ENCODE peak calls at places on chromosomes 11 and 22, in ten cellular contexts. P is K562; F is colonic mucosa; A is heart right ventricle; W is CD8-positive, alpha-beta T cell; Z is stomach; K is GM23248; E is CD4-positive, alpha-beta memory T cell; G is cardiac muscle cell; Y is mesendoderm. U is an unnamed sample.

GRCh38 chr22:40637181-40638150 is 947 bp upstream of the MRTFA start:
- DNase-seq in P (peak; percentile 31), F (peak; percentile 43), A (no peak), W (peak; percentile 62), Z (peak; percentile 63), K (peak; percentile 79), E (no peak), G (no peak), Y (no peak), U (no peak)

GRCh38 chr22:23401111-23401909 is 178.8 kb downstream of the IGLL1 start:
- DNase-seq in P (peak; percentile 11), F (no peak), A (no peak), W (no peak), Z (no peak), K (peak; percentile 86), E (no peak), G (no peak), Y (peak; percentile 64), U (no peak)

GRCh38 chr22:19735665-19736510 is 12.5 kb downstream of the GP1BB start:
- DNase-seq in P (peak; percentile 80), F (no peak), A (no peak), W (no peak), Z (no peak), K (no peak), E (no peak), G (no peak), Y (no peak), U (no peak)

GRCh38 chr11:1221848-1222311 is 986 bp upstream of the MUC5B start:
- DNase-seq in P (no peak), F (peak; percentile 18), A (peak; percentile 9), W (no peak), Z (no peak), K (no peak), E (no peak), G (no peak), Y (no peak), U (no peak)

GRCh38 chr11:124584681-124585372 is 15.0 kb downstream of the OR8A1 start:
- DNase-seq in P (no peak), F (no peak), A (no peak), W (no peak), Z (no peak), K (no peak), E (no peak), G (no peak), Y (no peak), U (no peak)

GRCh38 chr11:44793350-44794090 is 66.8 kb downstream of the TSPAN18 start:
- DNase-seq in P (peak; percentile 23), F (no peak), A (no peak), W (no peak), Z (no peak), K (no peak), E (no peak), G (peak; percentile 60), Y (peak; percentile 75), U (no peak)

GRCh38 chr22:38211556-38211955 is 9.8 kb downstream of the MAFF start:
- DNase-seq in P (no peak), F (no peak), A (no peak), W (no peak), Z (no peak), K (no peak), E (no peak), G (no peak), Y (no peak), U (no peak)

GRCh38 chr11:115974703-115975102 is 470.5 kb upstream of the CADM1 start:
- DNase-seq in P (no peak), F (no peak), A (no peak), W (no peak), Z (no peak), K (no peak), E (no peak), G (no peak), Y (no peak), U (no peak)

GRCh38 chr11:6565988-6566703 is 37.3 kb downstream of the RRP8 start:
- DNase-seq in P (no peak), F (no peak), A (no peak), W (no peak), Z (no peak), K (no peak), E (no peak), G (no peak), Y (no peak), U (no peak)

GRCh38 chr11:3939211-3939610 is 83.7 kb downstream of the STIM1 start:
- DNase-seq in P (no peak), F (no peak), A (no peak), W (no peak), Z (no peak), K (peak; percentile 86), E (no peak), G (no peak), Y (no peak), U (no peak)

GRCh38 chr22:36359172-36359973 is 28.4 kb downstream of the MYH9 start:
- DNase-seq in P (no peak), F (no peak), A (no peak), W (no peak), Z (no peak), K (no peak), E (no peak), G (no peak), Y (no peak), U (no peak)

GRCh38 chr11:114228401-114229061 is 67.7 kb upstream of the NNMT start:
- DNase-seq in P (no peak), F (no peak), A (no peak), W (no peak), Z (no peak), K (no peak), E (no peak), G (no peak), Y (no peak), U (no peak)

GRCh38 chr11:93487032-93487483 is 56.1 kb downstream of the SMCO4 start:
- DNase-seq in P (peak; percentile 15), F (no peak), A (no peak), W (no peak), Z (no peak), K (no peak), E (no peak), G (peak; percentile 62), Y (no peak), U (no peak)

GRCh38 chr11:126391286-126391954 is 35.9 kb downstream of the ST3GAL4 start:
- DNase-seq in P (no peak), F (no peak), A (no peak), W (no peak), Z (no peak), K (no peak), E (no peak), G (no peak), Y (no peak), U (no peak)
- H3K4me1 ChIP-seq in P (no peaks in the 10 kb centered on the region), F (peaks cover 9% of the 10 kb centered on the region), A (peaks cover 21% of the 10 kb centered on the region), W (no peaks in the 10 kb centered on the region), Z (peaks cover 8% of the 10 kb centered on the region), K (peaks cover 10% of the 10 kb centered on the region), E (no peaks in the 10 kb centered on the region), G (peaks cover 33% of the 10 kb centered on the region), Y (no peaks in the 10 kb centered on the region), U (no peaks in the 10 kb centered on the region)

GRCh38 chr22:46501701-46502100 is 35.7 kb downstream of the CELSR1 start:
- DNase-seq in P (no peak), F (no peak), A (no peak), W (no peak), Z (no peak), K (peak; percentile 77), E (no peak), G (no peak), Y (no peak), U (no peak)
- H3K27ac ChIP-seq in P (no peak overlapping the region), F (no peak overlapping the region), A (no peak overlapping the region), W (no peak overlapping the region), Z (no peak overlapping the region), K (no peak overlapping the region), E (no peak overlapping the region), G (no peak overlapping the region), Y (no peak overlapping the region), U (no peak overlapping the region)

DNA sequence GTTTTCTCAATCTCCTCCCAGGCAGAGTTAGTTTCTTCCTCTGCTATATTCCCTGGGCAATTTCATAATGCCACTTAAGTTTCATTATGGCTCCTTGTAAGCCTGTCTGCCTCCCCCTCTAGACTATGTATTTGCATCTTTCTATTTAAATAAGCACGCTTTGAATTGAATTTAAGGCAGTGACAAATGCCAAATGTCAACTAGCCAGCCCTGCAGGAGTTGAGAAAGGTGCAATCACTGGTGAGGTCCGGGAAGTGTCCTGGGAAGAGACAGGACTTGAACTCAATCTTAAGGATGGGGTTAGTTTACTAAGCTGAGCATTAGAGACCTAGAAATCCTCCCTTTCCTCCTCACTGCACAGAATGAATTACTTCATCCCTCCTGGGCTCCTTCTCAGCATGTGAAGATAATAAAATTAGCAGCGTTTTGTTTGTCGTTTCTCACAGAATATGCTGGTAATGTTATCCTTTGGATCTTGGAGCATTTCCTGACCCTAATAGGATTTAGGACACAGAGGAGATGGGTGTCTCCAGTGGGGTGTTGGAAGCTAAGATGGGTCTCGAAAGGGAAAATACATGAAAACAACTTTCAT is 1.6 kb downstream of the TCP11L1 start:
- DNase-seq in P (no peak), F (no peak), A (no peak), W (no peak), Z (no peak), K (no peak), E (no peak), G (no peak), Y (peak; percentile 64), U (no peak)
- H3K4me3 ChIP-seq in P (no peak overlapping the region), F (no peak overlapping the region), A (peak overlapping the region; percentile 95), W (no peak overlapping the region), Z (no peak overlapping the region), K (peak overlapping the region; percentile 92), E (no peak overlapping the region), G (no peak overlapping the region), Y (no peak overlapping the region), U (no peak overlapping the region)

GRCh38 chr22:44739024-44739423 is 13.4 kb upstream of the ARHGAP8 start:
- DNase-seq in P (no peak), F (no peak), A (no peak), W (no peak), Z (no peak), K (no peak), E (no peak), G (no peak), Y (no peak), U (no peak)

GRCh38 chr22:44737414-44738346 is 14.7 kb upstream of the ARHGAP8 start:
- DNase-seq in P (no peak), F (no peak), A (no peak), W (no peak), Z (no peak), K (no peak), E (no peak), G (no peak), Y (no peak), U (no peak)

GRCh38 chr22:44741929-44742328 is 10.4 kb upstream of the ARHGAP8 start:
- DNase-seq in P (no peak), F (peak; percentile 71), A (no peak), W (no peak), Z (no peak), K (no peak), E (no peak), G (no peak), Y (no peak), U (no peak)

GRCh38 chr22:44738347-44738715 is 14.0 kb upstream of the ARHGAP8 start:
- DNase-seq in P (peak; percentile 45), F (peak; percentile 73), A (no peak), W (no peak), Z (peak; percentile 70), K (peak; percentile 56), E (no peak), G (no peak), Y (peak; percentile 69), U (no peak)

DNA sequence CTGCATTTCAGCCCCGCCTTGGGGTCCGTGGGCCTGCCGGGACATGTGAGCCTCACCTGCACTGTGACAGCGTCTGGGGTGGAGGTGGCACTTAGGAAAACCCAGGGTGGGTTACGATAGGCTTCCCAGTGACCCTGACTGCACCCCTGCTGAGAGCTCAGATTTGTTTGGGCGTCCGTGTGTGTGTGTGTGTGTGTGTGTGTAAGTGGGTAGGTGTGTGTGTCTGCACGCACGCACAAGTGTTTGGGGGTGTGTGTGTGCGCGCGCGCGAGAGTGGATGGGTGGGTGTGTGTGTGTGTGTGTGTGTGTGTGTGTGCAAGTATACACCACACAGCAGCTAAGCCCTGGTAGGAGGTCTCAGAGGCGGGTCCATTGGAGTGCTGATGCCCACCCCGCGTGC is 12.1 kb upstream of the ARHGAP8 start:
- DNase-seq in P (no peak), F (no peak), A (no peak), W (no peak), Z (no peak), K (no peak), E (no peak), G (no peak), Y (no peak), U (no peak)
- H3K4me1 ChIP-seq in P (no peaks in the 10 kb centered on the region), F (peaks cover 5% of the 10 kb centered on the region), A (no peaks in the 10 kb centered on the region), W (no peaks in the 10 kb centered on the region), Z (no peaks in the 10 kb centered on the region), K (no peaks in the 10 kb centered on the region), E (no peaks in the 10 kb centered on the region), G (no peaks in the 10 kb centered on the region), Y (no peaks in the 10 kb centered on the region), U (no peaks in the 10 kb centered on the region)

U was measured in CD8-positive, alpha-beta memory T cell.